ENCODE peak calls at places on chromosome 1, in four cellular contexts. U, J, Y and R are unnamed samples.
A peak's percentile ranks its signal among the peaks of the same experiment; 100 is the strongest.

GRCh38 chr1:57381871-57382270 is 42.0 kb downstream of the DAB1 start:
- DNase-seq in U (no peak), J (no peak), Y (no peak), R (no peak)

GRCh38 chr1:230185076-230186001 is 118.3 kb downstream of the GALNT2 start:
- DNase-seq in U (no peak), J (no peak), Y (no peak), R (no peak)

GRCh38 chr1:4336507-4336906 is 317.9 kb upstream of the AJAP1 start:
- DNase-seq in U (no peak), J (no peak), Y (no peak), R (no peak)

GRCh38 chr1:8970870-8971337 is 25.2 kb downstream of the CA6 start:
- DNase-seq in U (no peak), J (no peak), Y (peak; percentile 49), R (no peak)

GRCh38 chr1:197868751-197869501 is 33.5 kb upstream of the C1orf53 start:
- DNase-seq in U (no peak), J (peak; percentile 27), Y (peak; percentile 13), R (peak; percentile 8)

GRCh38 chr1:219092206-219092605 is 81.5 kb upstream of the LYPLAL1 start:
- DNase-seq in U (no peak), J (peak; percentile 18), Y (no peak), R (no peak)

GRCh38 chr1:234226106-234226818 is 147.0 kb upstream of the COA6 start:
- DNase-seq in U (no peak), J (no peak), Y (no peak), R (no peak)

GRCh38 chr1:155086182-155086741 is 7.6 kb downstream of the EFNA3 start:
- DNase-seq in U (peak; percentile 66), J (no peak), Y (peak; percentile 78), R (peak; percentile 80)

GRCh38 chr1:67053535-67053784 is 488 bp downstream of the SLC35D1 start:
- DNase-seq in U (no peak), J (no peak), Y (peak; percentile 40), R (no peak)

GRCh38 chr1:229709620-229710019 is 83.6 kb downstream of the URB2 start:
- DNase-seq in U (no peak), J (no peak), Y (no peak), R (no peak)

GRCh38 chr1:58290685-58291372 is 255.7 kb downstream of the OMA1 start:
- DNase-seq in U (no peak), J (no peak), Y (no peak), R (no peak)

GRCh38 chr1:36367798-36368197 is 17.9 kb downstream of the STK40 start:
- DNase-seq in U (no peak), J (no peak), Y (no peak), R (no peak)

GRCh38 chr1:209743145-209743482 is 12.7 kb upstream of the TRAF3IP3 start:
- DNase-seq in U (no peak), J (peak; percentile 57), Y (no peak), R (no peak)

GRCh38 chr1:58754683-58755467 is 29.0 kb downstream of the JUN start:
- DNase-seq in U (peak; percentile 9), J (no peak), Y (peak; percentile 32), R (no peak)